ENCODE peak calls at places on chromosomes 4 and X, in eight cellular contexts. B, F, E, U, J, V, X and L are unnamed samples.

GRCh38 chr4:64538219-64538618 is 129.0 kb upstream of the TECRL start:
- DNase-seq in X (no peak), E (no peak), U (no peak), V (no peak), F (no peak), J (no peak), B (no peak), L (no peak)

GRCh38 chr4:2940267-2941137 is 22.7 kb downstream of the NOP14 start:
- DNase-seq in F (no peak), V (peak; percentile 8), B (no peak), U (no peak), X (no peak), E (no peak), J (no peak), L (no peak)

GRCh38 chrX:119411959-119412358 is 12.8 kb downstream of the SLC25A43 start:
- DNase-seq in X (no peak), F (no peak), B (no peak), J (no peak), E (peak; percentile 34), U (no peak), V (no peak), L (no peak)

GRCh38 chr4:127686656-127687055 is 43.5 kb upstream of the SLC25A31 start:
- DNase-seq in J (no peak), V (no peak), U (no peak), E (peak; percentile 79), X (no peak), B (no peak), F (no peak), L (peak; percentile 4)

GRCh38 chr4:46648088-46648744 is 258.3 kb upstream of the GABRA2 start:
- DNase-seq in U (no peak), B (no peak), V (peak; percentile 24), J (peak; percentile 43), E (peak; percentile 78), X (peak; percentile 16), F (no peak), L (peak; percentile 6)

GRCh38 chr4:84814100-84814750 is 152.3 kb downstream of the WDFY3 start:
- DNase-seq in U (peak; percentile 48), V (no peak), X (no peak), J (no peak), B (peak; percentile 57), F (no peak), E (peak; percentile 81), L (peak; percentile 82)

GRCh38 chr4:113278324-113278934 is 229.0 kb downstream of the ANK2 start:
- DNase-seq in J (peak; percentile 67), E (peak; percentile 60), U (peak; percentile 72), F (no peak), V (peak; percentile 66), B (peak; percentile 59), X (peak; percentile 66), L (no peak)

GRCh38 chr4:105162123-105162796 is 15.6 kb downstream of the TET2 start:
- DNase-seq in X (no peak), E (no peak), F (no peak), J (no peak), B (no peak), U (no peak), V (no peak), L (no peak)

GRCh38 chrX:39012561-39013209 is 211.4 kb downstream of the MID1IP1 start:
- DNase-seq in E (no peak), J (no peak), X (no peak), V (no peak), U (no peak), F (no peak), B (no peak), L (no peak)

GRCh38 chr4:94711635-94712034 is 46.1 kb upstream of the BMPR1B start:
- DNase-seq in B (no peak), F (no peak), X (no peak), U (no peak), V (no peak), J (no peak), E (no peak), L (no peak)

GRCh38 chrX:101287402-101287801 is 3.7 kb downstream of the TAF7L start:
- DNase-seq in U (no peak), B (no peak), F (no peak), E (peak; percentile 31), V (no peak), X (no peak), J (peak; percentile 47), L (no peak)

GRCh38 chr4:76301068-76301774 is 5.3 kb upstream of the STBD1 start:
- DNase-seq in U (no peak), E (peak; percentile 87), X (no peak), J (no peak), V (no peak), B (no peak), F (no peak), L (peak; percentile 76)

GRCh38 chr4:1969928-1970723 is 38.6 kb downstream of the NELFA start:
- DNase-seq in X (no peak), J (no peak), E (no peak), V (no peak), B (peak; percentile 24), U (no peak), F (no peak), L (no peak)

GRCh38 chr4:7933631-7934510 is 5.8 kb downstream of the AFAP1 start:
- DNase-seq in U (no peak), V (no peak), F (no peak), B (peak; percentile 49), E (no peak), X (no peak), J (no peak), L (no peak)

GRCh38 chrX:46381630-46382029 is 163.6 kb downstream of the ZNF674 start:
- DNase-seq in U (no peak), V (no peak), X (peak; percentile 23), J (peak; percentile 47), B (no peak), E (no peak), F (no peak), L (no peak)

GRCh38 chr4:73776363-73776762 is 36.0 kb downstream of the CXCL8 start:
- DNase-seq in E (peak; percentile 23), J (no peak), B (no peak), U (peak; percentile 42), F (no peak), X (no peak), V (no peak), L (peak; percentile 80)

GRCh38 chr4:7892212-7893019 is 47.2 kb downstream of the AFAP1 start:
- DNase-seq in X (no peak), V (no peak), J (no peak), F (no peak), E (no peak), U (no peak), B (no peak), L (no peak)

DNA sequence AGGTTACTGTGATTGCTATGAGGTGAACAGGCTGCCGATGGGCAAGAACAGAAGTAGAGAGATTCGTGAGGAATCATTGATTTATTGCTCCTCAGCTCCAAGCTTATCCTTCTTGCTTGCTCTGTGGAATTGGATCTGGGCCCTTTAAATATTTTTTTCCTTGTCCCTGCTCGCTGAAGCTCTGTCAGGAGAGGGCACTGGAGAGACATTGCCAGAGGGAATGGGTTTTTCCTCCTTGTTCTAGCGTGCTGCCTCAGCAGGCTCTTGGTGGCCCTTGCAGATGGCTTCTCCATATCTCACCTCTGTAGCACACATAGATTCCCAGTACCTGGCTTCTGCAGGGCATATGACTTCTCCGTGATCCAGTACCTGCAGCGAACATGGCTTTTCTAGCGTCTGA is 67.4 kb downstream of the CNGA2 start:
- DNase-seq in F (no peak), U (no peak), E (no peak), J (no peak), B (no peak), X (no peak), V (no peak), L (no peak)
- TF ChIP-seq CTCF in F (no peak), U (no peak), E (peak; percentile 58), J (no peak), B (no peak), X (no peak), V (no peak), L (peak; percentile 27)

GRCh38 chr4:167775374-167775773 is 317.0 kb upstream of the ANXA10 start:
- DNase-seq in X (no peak), E (peak; percentile 69), B (no peak), V (no peak), U (no peak), F (no peak), J (no peak), L (no peak)

GRCh38 chr4:167779864-167780263 is 312.5 kb upstream of the ANXA10 start:
- DNase-seq in F (no peak), X (no peak), E (no peak), B (no peak), U (no peak), J (no peak), V (no peak), L (no peak)

GRCh38 chr4:167774646-167775045 is 317.7 kb upstream of the ANXA10 start:
- DNase-seq in U (no peak), X (no peak), B (no peak), J (no peak), F (no peak), V (no peak), E (peak; percentile 6), L (no peak)

GRCh38 chr4:167779280-167779679 is 313.1 kb upstream of the ANXA10 start:
- DNase-seq in B (no peak), J (no peak), X (no peak), E (no peak), U (no peak), F (no peak), V (no peak), L (no peak)
- TF ChIP-seq CTCF in B (no peak), J (no peak), X (no peak), E (no peak), U (no peak), F (no peak), V (no peak), L (no peak)

GRCh38 chr4:134702374-134702773 is 500.8 kb upstream of the PABPC4L start:
- DNase-seq in F (no peak), B (no peak), X (no peak), V (no peak), U (no peak), J (no peak), E (no peak), L (no peak)
- TF ChIP-seq CTCF in F (no peak), B (no peak), X (no peak), V (no peak), U (no peak), J (no peak), E (no peak), L (no peak)

GRCh38 chrX:3550871-3551270 is 162.6 kb downstream of the PRKX start:
- DNase-seq in V (no peak), J (no peak), X (no peak), E (no peak), U (no peak), F (no peak), B (no peak), L (no peak)

GRCh38 chrX:3549442-3549875 is 164.0 kb downstream of the PRKX start:
- DNase-seq in F (no peak), V (no peak), E (peak; percentile 22), X (no peak), U (no peak), B (peak; percentile 12), J (no peak), L (no peak)

GRCh38 chrX:3550160-3550765 is 163.2 kb downstream of the PRKX start:
- DNase-seq in J (no peak), X (no peak), B (no peak), F (no peak), E (no peak), U (no peak), V (no peak), L (no peak)

GRCh38 chrX:3545901-3546300 is 167.5 kb downstream of the PRKX start:
- DNase-seq in J (no peak), F (no peak), B (no peak), V (no peak), X (no peak), E (peak; percentile 84), U (no peak), L (no peak)

GRCh38 chrX:3548743-3549441 is 164.6 kb downstream of the PRKX start:
- DNase-seq in V (no peak), U (no peak), E (peak; percentile 35), F (no peak), B (no peak), J (peak; percentile 2), X (no peak), L (no peak)
- TF ChIP-seq CTCF in V (peak; percentile 30), U (peak; percentile 32), E (peak; percentile 66), F (no peak), B (peak; percentile 15), J (peak; percentile 17), X (no peak), L (peak; percentile 51)